ENCODE peak calls at places on chromosomes 3 and 15, in six cellular contexts. Y, R, O, E, I and U are unnamed samples.

GRCh38 chr3:6717026-6717943 is 143.6 kb upstream of the GRM7 start:
- DNase-seq in Y (no peak), R (no peak), O (no peak), E (no peak), I (no peak), U (no peak)

GRCh38 chr15:78661001-78661400 is 20.0 kb upstream of the CHRNB4 start:
- DNase-seq in Y (no peak), R (no peak), O (no peak), E (no peak), I (no peak), U (no peak)

GRCh38 chr3:148847351-148847750 is 17.7 kb upstream of the CPA3 start:
- DNase-seq in Y (no peak), R (no peak), O (no peak), E (no peak), I (no peak), U (no peak)

GRCh38 chr15:84731774-84732173 is 15.8 kb upstream of the SEC11A start:
- DNase-seq in Y (no peak), R (no peak), O (no peak), E (no peak), I (no peak), U (no peak)

GRCh38 chr3:184716652-184717607 is 5.1 kb upstream of the MAGEF1 start:
- DNase-seq in Y (no peak), R (no peak), O (no peak), E (no peak), I (no peak), U (no peak)

GRCh38 chr15:68507447-68507846 is 71.3 kb upstream of the CORO2B start:
- DNase-seq in Y (no peak), R (no peak), O (no peak), E (no peak), I (no peak), U (no peak)

GRCh38 chr15:60871731-60872130 is 357.4 kb downstream of the RORA start:
- DNase-seq in Y (no peak), R (no peak), O (no peak), E (no peak), I (no peak), U (no peak)

GRCh38 chr15:96514607-96515285 is 184.2 kb downstream of the NR2F2 start:
- DNase-seq in Y (no peak), R (no peak), O (no peak), E (no peak), I (no peak), U (no peak)

GRCh38 chr3:97432914-97433313 is 331.6 kb upstream of the ARL6 start:
- DNase-seq in Y (no peak), R (no peak), O (no peak), E (no peak), I (no peak), U (no peak)

GRCh38 chr3:52782412-52783210 is 5.2 kb downstream of the ITIH1 start:
- DNase-seq in Y (no peak), R (no peak), O (no peak), E (no peak), I (no peak), U (no peak)

GRCh38 chr3:115513411-115513800 is 109.9 kb upstream of the GAP43 start:
- DNase-seq in Y (no peak), R (no peak), O (no peak), E (no peak), I (no peak), U (no peak)

GRCh38 chr3:138332472-138333073 is 2.9 kb upstream of the NME9 start:
- DNase-seq in Y (no peak), R (no peak), O (no peak), E (peak), I (no peak), U (no peak)

GRCh38 chr3:11300970-11301369 is 28.8 kb downstream of the ATG7 start:
- DNase-seq in Y (no peak), R (no peak), O (no peak), E (no peak), I (no peak), U (no peak)

GRCh38 chr15:73677146-73677607 is 7.0 kb upstream of the CD276 start:
- DNase-seq in Y (peak), R (peak), O (no peak), E (peak), I (no peak), U (no peak)

GRCh38 chr3:4828279-4829030 is 150.8 kb upstream of the BHLHE40 start:
- DNase-seq in Y (no peak), R (no peak), O (no peak), E (no peak), I (peak), U (no peak)

GRCh38 chr3:157594413-157594812 is 91.2 kb upstream of the VEPH1 start:
- DNase-seq in Y (no peak), R (no peak), O (no peak), E (no peak), I (no peak), U (no peak)

GRCh38 chr3:17006143-17006839 is 121.5 kb downstream of the PLCL2 start:
- DNase-seq in Y (no peak), R (no peak), O (no peak), E (no peak), I (no peak), U (no peak)

GRCh38 chr15:26729030-26729429 is 43.8 kb downstream of the GABRB3 start:
- DNase-seq in Y (no peak), R (no peak), O (no peak), E (no peak), I (no peak), U (no peak)

GRCh38 chr3:58535531-58536500 is 1.2 kb downstream of the ACOX2 start:
- DNase-seq in Y (no peak), R (no peak), O (no peak), E (no peak), I (no peak), U (no peak)

GRCh38 chr3:115092220-115092791 is 54.8 kb downstream of the ZBTB20 start:
- DNase-seq in Y (peak), R (peak), O (peak), E (peak), I (peak), U (no peak)

GRCh38 chr3:56894912-56895431 is 93.2 kb upstream of the ARHGEF3 start:
- DNase-seq in Y (no peak), R (no peak), O (no peak), E (no peak), I (no peak), U (no peak)

GRCh38 chr15:95025924-95026728 is 794.8 kb downstream of the MCTP2 start:
- DNase-seq in Y (no peak), R (no peak), O (no peak), E (peak), I (peak), U (no peak)

GRCh38 chr3:64741344-64741743 is 53.5 kb upstream of the ADAMTS9 start:
- DNase-seq in Y (no peak), R (no peak), O (no peak), E (no peak), I (no peak), U (no peak)

GRCh38 chr15:65028921-65029735 is at the start of gene MTFMT:
- DNase-seq in Y (peak), R (peak), O (peak), E (peak), I (no peak), U (peak)

GRCh38 chr3:50254577-50255250 is 14.2 kb upstream of the SEMA3B start:
- DNase-seq in Y (no peak), R (no peak), O (no peak), E (no peak), I (no peak), U (no peak)